ENCODE peak calls at places on chromosomes 3 and 15, in five cellular contexts. H, Q, B, I and J are unnamed samples.

GRCh38 chr3:80395023-80395422 is 627.2 kb upstream of the ROBO1 start:
- DNase-seq in H (no peak), Q (no peak), B (no peak), I (no peak), J (no peak)

GRCh38 chr3:136021798-136022197 is 56.3 kb downstream of the PPP2R3A start:
- DNase-seq in H (no peak), Q (no peak), B (no peak), I (no peak), J (no peak)

GRCh38 chr3:142618917-142619401 is 22.8 kb downstream of the PLS1 start:
- DNase-seq in H (peak; percentile 24), Q (no peak), B (peak; percentile 3), I (no peak), J (no peak)

GRCh38 chr15:86336051-86336788 is 256.5 kb downstream of the AGBL1 start:
- DNase-seq in H (no peak), Q (no peak), B (no peak), I (no peak), J (no peak)

GRCh38 chr3:143885803-143886427 is 37.6 kb upstream of the SLC9A9 start:
- DNase-seq in H (peak; percentile 53), Q (peak; percentile 15), B (peak; percentile 41), I (no peak), J (peak; percentile 26)

GRCh38 chr3:84836961-84837360 is 121.8 kb upstream of the CADM2 start:
- DNase-seq in H (no peak), Q (no peak), B (no peak), I (peak; percentile 88), J (no peak)

GRCh38 chr3:195447205-195447604 is 4.4 kb upstream of the ACAP2 start:
- DNase-seq in H (no peak), Q (no peak), B (no peak), I (no peak), J (no peak)

GRCh38 chr3:107441617-107442016 is 64.4 kb downstream of the CCDC54 start:
- DNase-seq in H (no peak), Q (no peak), B (no peak), I (no peak), J (no peak)

GRCh38 chr3:117863146-117863545 is 1153.6 kb downstream of the TUSC7 start:
- DNase-seq in H (no peak), Q (no peak), B (no peak), I (no peak), J (no peak)

GRCh38 chr15:88187195-88187594 is 69.3 kb downstream of the NTRK3 start:
- DNase-seq in H (no peak), Q (no peak), B (no peak), I (no peak), J (no peak)

GRCh38 chr3:39056151-39056550 is 4.3 kb downstream of the WDR48 start:
- DNase-seq in H (no peak), Q (no peak), B (no peak), I (no peak), J (no peak)

GRCh38 chr15:65653341-65653740 is 31.6 kb downstream of the SLC24A1 start:
- DNase-seq in H (no peak), Q (no peak), B (no peak), I (no peak), J (no peak)

GRCh38 chr3:8755097-8755496 is 14.3 kb downstream of the OXTR start:
- DNase-seq in H (no peak), Q (no peak), B (no peak), I (no peak), J (no peak)

GRCh38 chr3:24287728-24288450 is 206.8 kb downstream of the THRB start:
- DNase-seq in H (no peak), Q (no peak), B (no peak), I (no peak), J (no peak)

GRCh38 chr15:44325568-44325967 is 37.0 kb downstream of the GOLM2 start:
- DNase-seq in H (no peak), Q (no peak), B (no peak), I (no peak), J (no peak)

GRCh38 chr3:127095774-127096173 is 97.2 kb upstream of the PRR23E start:
- DNase-seq in H (no peak), Q (no peak), B (no peak), I (no peak), J (no peak)

GRCh38 chr3:117964814-117965213 is 1069.8 kb downstream of the IGSF11 start:
- DNase-seq in H (no peak), Q (no peak), B (no peak), I (no peak), J (no peak)

GRCh38 chr15:90642464-90643300 is 74.5 kb upstream of the BLM start:
- DNase-seq in H (no peak), Q (no peak), B (no peak), I (no peak), J (no peak)

GRCh38 chr3:172951511-172951910 is 189.5 kb downstream of the SPATA16 start:
- DNase-seq in H (no peak), Q (no peak), B (no peak), I (no peak), J (no peak)

GRCh38 chr15:98809273-98809672 is 160.9 kb downstream of the IGF1R start:
- DNase-seq in H (no peak), Q (no peak), B (no peak), I (no peak), J (no peak)
- TF ChIP-seq POLR2AphosphoS5 in H (no peak), Q (no peak), B (no peak), I (no peak), J (no peak)

GRCh38 chr3:139118835-139119234 is 74.1 kb upstream of the PRR23C start:
- DNase-seq in H (no peak), Q (no peak), B (no peak), I (no peak), J (no peak)

GRCh38 chr3:139119331-139120025 is 74.8 kb upstream of the PRR23C start:
- DNase-seq in H (no peak), Q (no peak), B (no peak), I (no peak), J (no peak)

GRCh38 chr3:139120336-139120971 is 75.8 kb upstream of the PRR23C start:
- DNase-seq in H (peak; percentile 20), Q (no peak), B (no peak), I (no peak), J (no peak)

GRCh38 chr3:139117883-139118760 is 73.4 kb upstream of the PRR23C start:
- DNase-seq in H (no peak), Q (no peak), B (no peak), I (no peak), J (no peak)

GRCh38 chr3:139117136-139117675 is 72.5 kb upstream of the PRR23C start:
- DNase-seq in H (no peak), Q (no peak), B (no peak), I (no peak), J (no peak)
- TF ChIP-seq CHD2 in H (no peak), Q (no peak), B (no peak), I (no peak), J (no peak)

GRCh38 chr3:116145613-116146012 is 299.7 kb downstream of the LSAMP start:
- DNase-seq in H (no peak), Q (no peak), B (no peak), I (no peak), J (no peak)

GRCh38 chr3:116135462-116135861 is 309.8 kb downstream of the LSAMP start:
- DNase-seq in H (no peak), Q (no peak), B (no peak), I (no peak), J (peak; percentile 36)

GRCh38 chr3:116141724-116142123 is 303.6 kb downstream of the LSAMP start:
- DNase-seq in H (no peak), Q (no peak), B (no peak), I (no peak), J (no peak)

GRCh38 chr3:116139607-116140006 is 305.7 kb downstream of the LSAMP start:
- DNase-seq in H (no peak), Q (no peak), B (no peak), I (no peak), J (no peak)

GRCh38 chr3:116140100-116140689 is 305.1 kb downstream of the LSAMP start:
- DNase-seq in H (peak; percentile 27), Q (no peak), B (peak; percentile 9), I (no peak), J (no peak)
- TF ChIP-seq YY1 in H (no peak), Q (no peak), B (no peak), I (no peak), J (no peak)

GRCh38 chr15:51108933-51109550 is 14.3 kb upstream of the TNFAIP8L3 start:
- DNase-seq in H (no peak), Q (no peak), B (no peak), I (no peak), J (no peak)
- TF ChIP-seq POLR2AphosphoS5 in H (no peak), Q (no peak), B (no peak), I (no peak), J (no peak)

DNA sequence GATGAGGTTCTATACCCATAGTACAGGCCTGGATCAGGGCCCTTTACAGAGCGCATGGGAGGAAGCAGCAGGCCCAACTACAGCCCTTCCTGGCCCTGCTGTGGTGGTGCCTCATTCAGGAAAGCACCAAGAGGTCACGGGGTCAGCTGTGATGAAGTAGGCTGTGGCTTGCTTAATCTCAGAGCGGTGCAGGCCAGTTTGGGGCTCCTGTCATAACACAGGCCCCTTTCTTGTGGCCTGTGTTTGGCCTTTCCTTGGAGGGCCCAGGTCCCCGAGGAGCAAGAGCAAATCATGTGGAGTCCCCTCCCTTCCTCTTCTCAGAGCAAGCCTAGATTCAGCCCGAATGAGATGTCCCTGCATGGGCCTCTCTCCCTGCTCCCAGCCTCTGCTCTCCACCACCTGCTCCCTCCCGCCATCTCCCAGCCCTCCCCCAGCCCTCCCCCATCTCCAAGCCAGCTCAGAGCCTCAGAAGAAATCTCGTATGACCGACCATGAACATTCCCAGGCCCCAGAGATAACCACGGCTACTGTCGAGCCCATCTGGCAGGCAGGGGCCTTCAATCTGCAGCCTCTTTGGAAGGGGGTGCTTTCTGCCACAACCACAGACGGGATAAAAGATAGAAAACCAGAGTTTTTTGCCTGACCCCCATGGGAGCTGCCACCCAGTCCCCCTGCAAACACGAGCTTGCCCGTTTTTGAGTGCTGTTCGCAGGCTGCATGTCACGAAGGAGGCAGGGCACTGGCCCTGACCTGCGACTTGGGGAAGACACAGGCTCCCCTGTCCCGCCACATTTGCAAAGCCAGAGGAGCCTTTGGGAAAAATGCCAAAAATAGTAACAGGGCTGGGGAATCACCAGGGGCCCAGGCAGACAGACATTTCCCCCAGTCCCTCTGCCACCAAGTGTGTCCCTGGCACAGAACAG is 32.3 kb upstream of the DUSP7 start:
- DNase-seq in H (peak; percentile 45), Q (no peak), B (peak; percentile 22), I (no peak), J (peak; percentile 51)
- TF ChIP-seq CHD2 in H (no peak), Q (no peak), B (no peak), I (no peak), J (no peak)

GRCh38 chr3:148066787-148067186 is 630.9 kb upstream of the AGTR1 start:
- DNase-seq in H (no peak), Q (no peak), B (no peak), I (no peak), J (no peak)

GRCh38 chr3:148062590-148062989 is 635.1 kb upstream of the AGTR1 start:
- DNase-seq in H (no peak), Q (no peak), B (no peak), I (no peak), J (no peak)
- TF ChIP-seq YY1 in H (no peak), Q (no peak), B (no peak), I (no peak), J (no peak)